ENCODE peak calls at places on chromosomes 16 and 17, in eight cellular contexts. I is caudate nucleus; L is GM18507; A is central memory CD4-positive, alpha-beta T cell; X is mammary epithelial cell; D is neuronal stem cell; K is HEK293T; O is gastrocnemius medialis. Z is an unnamed sample.

GRCh38 chr17:62950067-62950466 is 16.0 kb upstream of the TANC2 start:
- DNase-seq in I (no peak), O (no peak), D (no peak), X (peak), A (no peak), L (no peak), K (peak), Z (no peak)

GRCh38 chr16:19474617-19475016 is 47.3 kb downstream of the GDE1 start:
- DNase-seq in I (no peak), X (no peak), O (no peak), K (no peak), L (no peak), D (no peak), A (no peak), Z (no peak)

GRCh38 chr17:2965621-2966275 is 97.7 kb downstream of the OR1D5 start:
- DNase-seq in D (no peak), L (no peak), O (no peak), I (no peak), X (peak), K (no peak), A (no peak), Z (no peak)

GRCh38 chr16:71474864-71475263 is 12.8 kb upstream of the ZNF23 start:
- DNase-seq in I (no peak), D (no peak), O (no peak), K (no peak), A (no peak), X (peak), L (no peak), Z (no peak)

GRCh38 chr17:49850772-49851386 is 3.0 kb upstream of the TAC4 start:
- DNase-seq in O (no peak), D (no peak), A (no peak), X (no peak), K (no peak), I (no peak), L (no peak), Z (no peak)

GRCh38 chr17:82230627-82231311 is 1.9 kb downstream of the SLC16A3 start:
- DNase-seq in I (peak), D (peak), K (no peak), X (peak), O (no peak), L (peak), A (no peak), Z (no peak)

GRCh38 chr17:17157041-17157440 is 49.1 kb downstream of the PLD6 start:
- DNase-seq in D (no peak), K (no peak), I (no peak), O (no peak), A (no peak), X (no peak), L (no peak), Z (no peak)

GRCh38 chr16:88356124-88356726 is 26.5 kb upstream of the ZNF469 start:
- DNase-seq in D (no peak), O (no peak), A (no peak), I (no peak), X (no peak), L (no peak), K (no peak), Z (no peak)

GRCh38 chr16:1398826-1399581 is 15.5 kb downstream of the UNKL start:
- DNase-seq in X (no peak), L (no peak), O (no peak), A (no peak), I (no peak), K (no peak), D (no peak), Z (no peak)

GRCh38 chr16:79163666-79164377 is 436.7 kb downstream of the MAF start:
- DNase-seq in X (no peak), D (no peak), O (no peak), K (no peak), L (no peak), I (no peak), A (no peak), Z (no peak)

GRCh38 chr17:17350491-17351355 is 47.5 kb downstream of the NT5M start:
- DNase-seq in K (no peak), X (peak), L (no peak), I (no peak), O (no peak), A (no peak), D (no peak), Z (no peak)

GRCh38 chr16:50673496-50674275 is 7.4 kb downstream of the SNX20 start:
- DNase-seq in L (no peak), D (no peak), K (no peak), I (no peak), A (no peak), X (no peak), O (no peak), Z (no peak)

GRCh38 chr16:82857693-82858337 is 231.0 kb downstream of the CDH13 start:
- DNase-seq in I (no peak), D (no peak), K (no peak), X (no peak), A (no peak), L (no peak), O (no peak), Z (no peak)

GRCh38 chr16:27474921-27475320 is 72.9 kb downstream of the IL21R start:
- DNase-seq in X (no peak), O (no peak), I (no peak), L (no peak), D (no peak), K (no peak), A (no peak), Z (no peak)

GRCh38 chr16:84599528-84600202 is 18.2 kb downstream of the COTL1 start:
- DNase-seq in D (peak), L (no peak), O (no peak), X (peak), K (no peak), I (peak), A (peak), Z (peak)

GRCh38 chr16:7998789-7999453 is 591.4 kb downstream of the TMEM114 start:
- DNase-seq in L (no peak), A (no peak), I (no peak), K (no peak), D (no peak), O (no peak), X (no peak), Z (no peak)

GRCh38 chr16:57258226-57258909 is 13.3 kb downstream of the ARL2BP start:
- DNase-seq in I (no peak), L (no peak), A (no peak), D (no peak), K (no peak), X (no peak), O (no peak), Z (no peak)

GRCh38 chr17:63293310-63293709 is 152.8 kb downstream of the CYB561 start:
- DNase-seq in L (no peak), A (no peak), X (peak), K (no peak), O (no peak), D (no peak), I (no peak), Z (no peak)

GRCh38 chr16:69311533-69312388 is 611 bp downstream of the VPS4A start:
- DNase-seq in A (no peak), O (no peak), I (no peak), K (peak), D (peak), X (peak), L (peak), Z (no peak)

GRCh38 chr17:74798239-74798707 is 22.1 kb upstream of the NAT9 start:
- DNase-seq in I (no peak), X (no peak), O (no peak), L (no peak), A (no peak), K (no peak), D (no peak), Z (no peak)

GRCh38 chr17:44536090-44536960 is 21.0 kb upstream of the FZD2 start:
- DNase-seq in O (no peak), X (no peak), A (no peak), K (no peak), I (no peak), D (no peak), L (no peak), Z (no peak)

GRCh38 chr17:66337866-66338472 is 35.6 kb downstream of the PRKCA start:
- DNase-seq in D (no peak), A (no peak), K (no peak), I (no peak), O (no peak), X (no peak), L (no peak), Z (no peak)

GRCh38 chr16:70250748-70251650 is 741 bp downstream of the EXOSC6 start:
- DNase-seq in L (peak), D (peak), O (no peak), K (peak), A (no peak), X (peak), I (no peak), Z (no peak)

GRCh38 chr16:57532251-57532625 is 4.1 kb downstream of the CCDC102A start:
- DNase-seq in L (no peak), O (no peak), I (no peak), X (no peak), A (no peak), D (no peak), K (peak), Z (no peak)

GRCh38 chr17:38702900-38703741 is 2.0 kb upstream of the MLLT6 start:
- DNase-seq in I (no peak), O (no peak), X (no peak), D (no peak), L (no peak), A (peak), K (no peak), Z (no peak)

GRCh38 chr16:51535591-51535990 is 384.5 kb upstream of the SALL1 start:
- DNase-seq in L (no peak), O (no peak), A (no peak), K (no peak), X (no peak), I (no peak), D (no peak), Z (no peak)

GRCh38 chr16:50259334-50260205 is 6.8 kb upstream of the ADCY7 start:
- DNase-seq in O (peak), A (no peak), I (no peak), D (peak), K (no peak), X (no peak), L (no peak), Z (no peak)

GRCh38 chr16:49773534-49774486 is 82.1 kb downstream of the ZNF423 start:
- DNase-seq in I (no peak), O (no peak), D (no peak), L (no peak), A (no peak), X (no peak), K (no peak), Z (no peak)

GRCh38 chr16:67865318-67865717 is 7.5 kb upstream of the EDC4 start:
- DNase-seq in D (no peak), X (peak), A (no peak), L (no peak), K (peak), I (no peak), O (no peak), Z (no peak)

GRCh38 chr16:69727916-69728270 is 1.5 kb upstream of the NQO1 start:
- DNase-seq in D (no peak), K (no peak), I (peak), L (no peak), X (no peak), A (no peak), O (no peak), Z (no peak)

GRCh38 chr17:78398390-78398789 is 19.9 kb downstream of the PGS1 start:
- DNase-seq in K (no peak), D (no peak), X (no peak), I (no peak), A (no peak), O (no peak), L (no peak), Z (no peak)

GRCh38 chr17:81794509-81794908 is 9.4 kb upstream of the GCGR start:
- DNase-seq in L (no peak), A (no peak), K (no peak), O (no peak), D (no peak), X (no peak), I (no peak), Z (no peak)

GRCh38 chr17:51044964-51045363 is 75.7 kb downstream of the SPAG9 start:
- DNase-seq in X (no peak), I (no peak), D (no peak), A (no peak), O (no peak), K (no peak), L (no peak), Z (no peak)

GRCh38 chr17:40479754-40480480 is 21.5 kb downstream of the TNS4 start:
- DNase-seq in X (no peak), K (no peak), L (no peak), I (no peak), D (no peak), O (no peak), A (no peak), Z (no peak)

GRCh38 chr17:14737984-14738651 is 437.2 kb downstream of the HS3ST3B1 start:
- DNase-seq in A (no peak), I (no peak), X (peak), L (no peak), K (peak), O (peak), D (peak), Z (no peak)

GRCh38 chr17:8072339-8072726 is 15.2 kb downstream of the ALOX12B start:
- DNase-seq in L (no peak), O (no peak), K (no peak), X (no peak), D (no peak), I (no peak), A (no peak), Z (no peak)

Z was measured in NT2/D1.